ENCODE peak calls at places on chromosome 17, in seven cellular contexts. F is CD8-positive, alpha-beta T cell; D is adipocyte; E is CD4-positive, alpha-beta memory T cell; N is fibroblast of lung; I is upper lobe of right lung; J is IMR-90. G is an unnamed sample. For H3K27me3 and H3K36me3, the result is how much of the 10 kb centered on the place peaks cover.

GRCh38 chr17:49496183-49496865 is 1.2 kb downstream of the NGFR start:
- DNase-seq in F (peak), D (peak), E (peak), N (peak), I (peak), J (peak), G (peak)

GRCh38 chr17:2379489-2380224 is 21.2 kb downstream of the MNT start:
- DNase-seq in F (no peak), D (no peak), E (no peak), N (no peak), I (no peak), J (no peak), G (no peak)

GRCh38 chr17:57623620-57624019 is 121.5 kb downstream of the CCDC182 start:
- DNase-seq in F (no peak), D (no peak), E (no peak), N (peak), I (peak), J (no peak), G (no peak)

GRCh38 chr17:6448473-6448872 is 4.2 kb downstream of the PIMREG start:
- DNase-seq in F (no peak), D (no peak), E (no peak), N (no peak), I (no peak), J (no peak), G (no peak)

GRCh38 chr17:43987131-43988021 is 17.0 kb upstream of the NAGS start:
- DNase-seq in F (no peak), D (no peak), E (no peak), N (no peak), I (no peak), J (no peak), G (peak)

GRCh38 chr17:76082326-76083251 is 3.6 kb downstream of the ZACN start:
- DNase-seq in F (no peak), D (no peak), E (no peak), N (no peak), I (peak), J (no peak), G (peak)

GRCh38 chr17:30104575-30105339 is 11.9 kb upstream of the NSRP1 start:
- DNase-seq in F (peak), D (peak), E (peak), N (peak), I (peak), J (peak), G (peak)

GRCh38 chr17:82985973-82986372 is 93.4 kb upstream of the METRNL start:
- DNase-seq in F (peak), D (peak), E (peak), N (peak), I (peak), J (peak), G (peak)

GRCh38 chr17:33328129-33328528 is 35.0 kb upstream of the ASIC2 start:
- DNase-seq in F (no peak), D (no peak), E (no peak), N (no peak), I (no peak), J (peak), G (peak)

GRCh38 chr17:55175788-55176425 is 88.9 kb upstream of the HLF start:
- DNase-seq in F (no peak), D (no peak), E (no peak), N (no peak), I (no peak), J (no peak), G (no peak)

GRCh38 chr17:74419862-74420492 is 11.9 kb upstream of the GPRC5C start:
- DNase-seq in F (no peak), D (no peak), E (no peak), N (no peak), I (no peak), J (no peak), G (no peak)

GRCh38 chr17:45848868-45849535 is 4.3 kb downstream of the SPPL2C start:
- DNase-seq in F (no peak), D (no peak), E (no peak), N (no peak), I (no peak), J (no peak), G (peak)

GRCh38 chr17:28494445-28495188 is 11.5 kb upstream of the FOXN1 start:
- DNase-seq in F (peak), D (peak), E (peak), N (peak), I (peak), J (peak), G (peak)

GRCh38 chr17:11553135-11553534 is 45.1 kb upstream of the DNAH9 start:
- DNase-seq in F (no peak), D (no peak), E (no peak), N (no peak), I (no peak), J (no peak), G (no peak)

GRCh38 chr17:60065136-60065535 is 13.6 kb downstream of the HEATR6 start:
- DNase-seq in F (no peak), D (peak), E (no peak), N (peak), I (no peak), J (peak), G (no peak)

GRCh38 chr17:34493903-34494302 is 85.5 kb upstream of the TMEM132E start:
- DNase-seq in F (no peak), D (no peak), E (no peak), N (no peak), I (no peak), J (no peak), G (no peak)
- H3K4me3 ChIP-seq in F (no peak), D (no peak), E (no peak), N (no peak), I (no peak), J (no peak), G (no peak)

GRCh38 chr17:40777971-40778370 is 4.4 kb downstream of the KRT27 start:
- DNase-seq in F (no peak), D (no peak), E (no peak), N (no peak), I (no peak), J (no peak), G (no peak)
- H3K27me3 ChIP-seq in F (under half), D (under half), E (under half), N (under half), I (under half), J (under half), G (under half)

DNA sequence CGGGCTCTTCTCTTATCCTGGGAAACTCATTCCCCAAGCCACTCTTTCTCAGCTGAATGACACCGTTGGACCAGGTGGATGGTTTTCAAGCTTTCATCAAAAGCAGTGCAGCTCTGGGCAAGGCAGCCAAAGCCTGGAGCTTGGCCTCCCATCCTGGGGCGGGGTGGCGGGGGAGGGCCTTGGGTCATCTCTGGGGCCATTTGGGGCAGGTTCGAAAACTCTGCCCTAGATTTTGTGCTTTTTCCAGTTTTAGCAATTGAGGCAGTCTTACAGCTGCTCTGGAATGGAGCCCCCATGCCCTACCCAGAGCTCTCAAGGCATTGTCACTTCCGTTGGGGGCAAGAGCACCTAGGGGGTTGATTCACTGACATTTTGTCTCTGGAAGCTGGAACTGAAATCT is 9.1 kb downstream of the MPRIP start:
- DNase-seq in F (no peak), D (no peak), E (no peak), N (no peak), I (peak), J (no peak), G (peak)
- H3K36me3 ChIP-seq in F (under half), D (under half), E (under half), N (under half), I (under half), J (under half), G (under half)

GRCh38 chr17:42553866-42554249 is 1.1 kb downstream of the HSD17B1 start:
- DNase-seq in F (no peak), D (no peak), E (no peak), N (no peak), I (peak), J (no peak), G (no peak)
- H3K4me3 ChIP-seq in F (peak), D (peak), E (peak), N (peak), I (peak), J (peak), G (peak)

GRCh38 chr17:61450641-61451537 is 1.3 kb upstream of the TBX4 start:
- DNase-seq in F (no peak), D (no peak), E (no peak), N (no peak), I (no peak), J (no peak), G (peak)
- H3K27me3 ChIP-seq in F (under half), D (under half), E (under half), N (under half), I (half or more), J (half or more), G (half or more)

DNA sequence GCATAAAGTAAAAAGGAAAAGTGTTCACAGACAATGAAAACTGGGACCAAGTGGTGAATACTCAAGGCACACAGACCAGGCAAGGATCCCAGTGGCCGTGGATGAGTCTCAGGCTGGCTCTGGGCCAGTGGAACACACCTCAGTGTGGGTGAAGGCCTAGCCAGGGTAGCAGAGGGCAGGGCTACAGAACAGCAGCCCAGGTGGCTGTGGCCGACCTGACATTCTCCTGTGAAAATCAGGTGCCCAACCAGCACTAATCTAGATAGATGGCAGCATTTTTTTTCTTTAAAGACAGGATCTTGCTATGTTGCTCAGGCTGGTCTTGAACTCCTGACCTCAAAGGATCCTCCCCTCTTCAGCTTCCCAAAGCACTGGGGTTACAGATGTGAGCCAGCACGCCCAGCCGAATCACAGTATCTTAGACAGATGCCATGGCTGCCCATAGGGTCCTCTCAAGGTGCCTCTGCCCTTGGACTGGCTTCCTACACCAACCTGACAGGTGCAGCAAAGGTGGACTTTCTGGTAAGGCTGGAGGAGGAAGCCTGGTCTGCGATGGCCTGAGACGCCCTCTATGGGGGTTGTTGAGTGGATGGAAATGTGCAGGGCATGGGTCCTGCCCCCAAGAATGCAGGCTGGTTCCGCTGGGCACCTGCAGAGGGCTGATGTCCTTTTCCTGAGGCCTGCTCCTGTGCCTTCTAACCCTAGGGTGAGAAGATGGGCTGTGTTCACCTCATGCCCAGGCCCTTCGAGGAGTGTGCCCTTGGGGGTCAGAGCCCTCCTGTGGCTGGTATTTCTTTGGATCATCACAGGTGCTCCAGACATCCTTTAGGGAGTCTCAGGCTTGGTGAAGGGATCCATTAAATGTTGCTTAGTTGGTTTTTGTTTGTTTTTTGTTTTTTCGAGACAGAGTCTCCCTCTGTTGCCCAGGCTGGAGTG is 3.8 kb upstream of the P4HB start:
- DNase-seq in F (no peak), D (no peak), E (no peak), N (no peak), I (no peak), J (no peak), G (peak)
- H3K36me3 ChIP-seq in F (under half), D (under half), E (under half), N (under half), I (under half), J (under half), G (under half)

DNA sequence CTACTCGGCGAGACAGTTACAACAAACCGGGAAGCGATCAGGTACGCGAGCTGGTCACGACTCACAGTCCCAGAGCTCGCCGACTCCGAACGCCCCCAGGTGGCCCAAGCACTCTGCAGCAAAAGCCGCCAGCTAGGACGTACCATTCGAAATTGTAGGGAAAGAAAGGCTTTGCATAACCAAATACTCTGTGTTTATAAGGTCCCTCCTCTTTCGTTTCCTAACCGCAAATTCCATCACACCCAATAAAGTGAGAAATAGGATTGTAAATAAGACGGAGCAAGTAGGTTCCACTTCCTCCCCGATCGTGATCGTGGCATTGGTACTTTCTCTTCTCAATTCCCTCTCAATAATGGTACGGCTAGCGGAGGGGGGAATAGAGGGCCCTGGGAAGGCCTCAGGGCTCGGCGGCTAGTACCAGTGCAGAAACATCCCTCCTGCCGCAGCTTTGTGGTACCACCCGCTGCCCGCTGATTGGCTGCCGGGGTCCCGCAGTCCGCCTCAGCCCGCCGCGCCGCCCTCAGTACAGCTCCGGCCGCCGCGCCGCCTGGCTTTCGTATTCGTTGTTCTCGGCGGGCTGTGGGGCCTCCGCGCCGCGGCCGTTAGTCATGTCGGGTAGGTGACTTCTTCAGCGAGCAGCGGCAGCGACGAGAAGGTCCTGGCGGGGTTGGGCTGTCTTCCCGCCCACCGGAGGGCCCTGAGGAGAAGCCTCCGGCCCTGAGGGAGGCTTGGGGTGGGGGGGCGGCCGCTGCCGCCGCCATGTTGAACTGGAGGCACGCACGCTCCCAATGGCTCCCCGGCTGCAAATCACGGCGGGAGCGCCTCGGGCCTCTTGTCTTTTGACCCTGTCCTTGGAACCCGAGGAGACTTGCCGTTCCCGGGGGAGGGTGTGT is at the start of gene TAF15:
- DNase-seq in F (peak), D (peak), E (peak), N (peak), I (peak), J (peak), G (peak)
- H3K4me3 ChIP-seq in F (peak), D (peak), E (peak), N (peak), I (peak), J (peak), G (peak)

DNA sequence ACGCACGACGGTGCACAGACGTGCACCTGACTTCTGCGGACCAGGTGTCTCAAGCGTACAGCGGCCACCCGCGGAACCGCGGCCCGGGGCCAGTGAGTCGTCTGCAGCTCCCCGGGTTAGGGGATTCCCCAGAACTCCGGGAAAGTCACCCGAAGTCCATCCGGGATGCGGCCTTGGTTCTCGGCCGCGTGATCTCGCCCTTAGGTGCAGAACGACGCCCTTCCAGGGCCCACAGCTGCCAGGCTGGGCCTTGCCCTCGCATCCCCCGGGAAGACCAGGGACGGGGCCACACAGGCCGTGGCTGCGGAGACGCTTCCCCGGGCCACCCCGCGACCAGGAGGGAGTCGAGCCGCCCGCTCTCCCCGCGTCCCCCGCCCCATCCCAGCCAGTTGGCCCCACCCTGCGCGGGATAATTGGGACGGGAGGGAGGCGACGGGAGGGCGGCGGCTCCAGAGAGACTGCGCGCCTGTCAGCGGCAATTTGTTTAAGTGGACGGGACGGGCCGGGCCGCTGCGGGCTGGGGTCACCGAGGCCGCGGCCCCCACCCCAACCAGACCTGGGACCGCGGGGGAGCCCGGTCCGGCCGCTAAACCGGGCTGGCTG is 3.6 kb upstream of the TBX2 start:
- DNase-seq in F (no peak), D (no peak), E (no peak), N (no peak), I (peak), J (peak), G (peak)
- H3K27me3 ChIP-seq in F (under half), D (under half), E (under half), N (under half), I (under half), J (under half), G (half or more)

DNA sequence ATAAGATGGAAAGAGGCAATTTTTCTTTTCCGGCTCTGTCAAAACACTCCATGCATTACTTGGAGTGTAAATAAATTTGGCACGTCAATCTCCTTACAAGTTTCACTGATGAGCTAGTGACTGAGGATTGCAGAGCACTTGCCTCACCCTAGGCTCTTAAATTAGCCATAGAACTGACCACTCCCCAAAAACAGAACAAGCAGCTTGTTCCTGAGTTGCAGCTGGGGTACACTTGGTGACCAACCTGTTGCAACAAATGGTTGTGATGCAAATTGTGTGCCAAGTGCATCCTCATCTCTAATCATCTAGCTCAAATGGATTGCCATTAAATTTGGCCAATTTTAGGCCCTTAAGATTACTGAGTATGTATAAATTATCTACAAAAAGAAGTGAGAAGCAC is 67.0 kb downstream of the CACNG1 start:
- DNase-seq in F (no peak), D (no peak), E (no peak), N (no peak), I (no peak), J (no peak), G (no peak)
- H3K36me3 ChIP-seq in F (under half), D (half or more), E (half or more), N (under half), I (half or more), J (under half), G (under half)

G was measured in H7.